ENCODE peak calls at places on chromosomes 13 and 19, in eight cellular contexts. Y is neural crest cell, W is upper lobe of left lung, A is fibroblast of pulmonary artery, U is neural progenitor cell, C is heart right ventricle, Z is transverse colon, I is Caco-2. M is an unnamed sample.

GRCh38 chr19:53190253-53190652 is 2.9 kb downstream of the ZNF665 start:
- DNase-seq in Y (no peak), C (no peak), Z (no peak), U (no peak), I (no peak), W (no peak), A (no peak), M (no peak)

GRCh38 chr13:59279024-59279423 is 884.7 kb downstream of the DIAPH3 start:
- DNase-seq in A (no peak), Z (no peak), W (no peak), I (no peak), U (no peak), C (no peak), Y (no peak), M (no peak)

GRCh38 chr13:98483636-98484288 is 93.1 kb downstream of the STK24 start:
- DNase-seq in C (no peak), Y (no peak), U (no peak), W (no peak), A (no peak), Z (no peak), I (no peak), M (no peak)

GRCh38 chr13:29936961-29937360 is 86.5 kb upstream of the UBL3 start:
- DNase-seq in I (no peak), W (no peak), Y (no peak), A (no peak), Z (no peak), C (no peak), U (no peak), M (no peak)

GRCh38 chr19:34990578-34991192 is 9.4 kb upstream of the GRAMD1A start:
- DNase-seq in W (no peak), C (no peak), I (no peak), U (no peak), Z (no peak), Y (no peak), A (no peak), M (no peak)

GRCh38 chr13:50678464-50679162 is 164.9 kb downstream of the DLEU7 start:
- DNase-seq in W (no peak), A (peak), U (no peak), I (no peak), Y (no peak), C (no peak), Z (no peak), M (no peak)

GRCh38 chr13:109348514-109349340 is 437.7 kb downstream of the IRS2 start:
- DNase-seq in I (no peak), W (no peak), Z (no peak), Y (no peak), U (no peak), A (peak), C (no peak), M (no peak)

GRCh38 chr13:32261567-32261966 is 53.6 kb downstream of the ZAR1L start:
- DNase-seq in C (peak), Y (no peak), I (no peak), A (peak), Z (peak), U (no peak), W (peak), M (no peak)

GRCh38 chr19:48511800-48512503 is at the start of gene LMTK3:
- DNase-seq in Z (peak), I (no peak), Y (no peak), W (no peak), C (no peak), A (peak), U (peak), M (peak)

GRCh38 chr19:33407716-33408115 is 34.2 kb downstream of the CEBPG start:
- DNase-seq in Z (no peak), C (no peak), A (no peak), W (no peak), U (no peak), Y (no peak), I (no peak), M (no peak)

GRCh38 chr19:58543826-58544590 is at the start of gene TRIM28:
- DNase-seq in Z (peak), U (peak), I (peak), A (peak), Y (peak), W (peak), C (peak), M (peak)

GRCh38 chr19:10991521-10992081 is 30.8 kb downstream of the SMARCA4 start:
- DNase-seq in U (no peak), I (no peak), Y (no peak), C (no peak), Z (no peak), W (no peak), A (no peak), M (no peak)

GRCh38 chr13:42478531-42479156 is 95.3 kb upstream of the TNFSF11 start:
- DNase-seq in U (peak), Y (no peak), A (peak), I (no peak), Z (no peak), W (no peak), C (no peak), M (peak)

GRCh38 chr13:24680258-24680920 is at the start of gene ATP12A:
- DNase-seq in I (no peak), A (no peak), C (no peak), W (peak), Y (no peak), U (peak), Z (peak), M (peak)

GRCh38 chr13:110915874-110916670 is 1.2 kb upstream of the ANKRD10 start:
- DNase-seq in W (no peak), I (no peak), A (peak), Y (no peak), C (no peak), Z (no peak), U (no peak), M (no peak)

GRCh38 chr13:36323951-36324566 is 22.1 kb downstream of the SPART start:
- DNase-seq in U (no peak), Z (no peak), I (no peak), A (peak), W (no peak), C (no peak), Y (no peak), M (no peak)
- TF ChIP-seq CTCF in U (no peak), Z (no peak), I (no peak), A (no peak), W (no peak), C (no peak), Y (no peak), M (no peak)

GRCh38 chr19:19635313-19635702 is 7.3 kb upstream of the LPAR2 start:
- DNase-seq in Z (no peak), Y (no peak), I (no peak), W (no peak), C (no peak), U (no peak), A (no peak), M (no peak)

GRCh38 chr19:19636573-19636972 is 6.9 kb downstream of the GMIP start:
- DNase-seq in I (no peak), W (no peak), A (no peak), C (no peak), Y (no peak), U (no peak), Z (no peak), M (no peak)

GRCh38 chr19:19634516-19635312 is 6.7 kb upstream of the LPAR2 start:
- DNase-seq in I (no peak), U (no peak), A (no peak), C (no peak), Y (no peak), W (no peak), Z (no peak), M (no peak)

GRCh38 chr19:19637186-19637522 is 6.3 kb downstream of the GMIP start:
- DNase-seq in W (no peak), I (no peak), Y (no peak), Z (no peak), U (no peak), A (no peak), C (no peak), M (no peak)

GRCh38 chr19:19637523-19638251 is 5.8 kb downstream of the GMIP start:
- DNase-seq in A (no peak), I (no peak), C (no peak), Z (no peak), Y (no peak), U (no peak), W (no peak), M (no peak)
- TF ChIP-seq CTCF in A (no peak), I (no peak), C (no peak), Z (no peak), Y (no peak), U (peak), W (no peak), M (no peak)

DNA sequence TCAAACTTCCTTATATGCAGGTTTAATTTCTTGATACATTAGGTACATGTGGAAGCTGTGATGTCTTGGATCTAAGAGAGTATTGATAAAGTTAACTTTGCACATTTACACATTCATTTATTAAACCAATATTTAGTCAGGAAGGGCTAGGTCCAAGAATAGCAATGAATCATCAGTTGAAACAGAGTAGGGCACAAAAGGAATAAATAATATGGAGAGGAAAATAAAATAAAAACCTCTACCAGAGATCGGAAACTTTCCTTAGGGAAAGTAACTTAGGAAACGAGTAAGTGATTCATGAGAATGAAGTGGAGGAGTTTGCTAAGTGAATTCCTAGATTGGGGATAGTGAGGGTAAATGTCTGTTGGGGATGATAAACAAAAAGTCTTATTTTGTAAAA is 259.4 kb upstream of the DACH1 start:
- DNase-seq in A (peak), W (no peak), I (no peak), Z (no peak), C (no peak), Y (no peak), U (no peak), M (no peak)
- TF ChIP-seq CTCF in A (no peak), W (no peak), I (no peak), Z (no peak), C (no peak), Y (no peak), U (no peak), M (no peak)

GRCh38 chr19:55098716-55099556 is 18.5 kb downstream of the PPP1R12C start:
- DNase-seq in A (no peak), Y (no peak), C (no peak), U (no peak), W (no peak), I (no peak), Z (no peak), M (no peak)

GRCh38 chr19:55103190-55103589 is 14.2 kb downstream of the PPP1R12C start:
- DNase-seq in W (no peak), U (no peak), Y (no peak), Z (no peak), A (no peak), C (no peak), I (no peak), M (no peak)

GRCh38 chr19:55101261-55101660 is 16.2 kb downstream of the PPP1R12C start:
- DNase-seq in U (no peak), Z (no peak), W (no peak), Y (no peak), I (no peak), A (no peak), C (no peak), M (no peak)

GRCh38 chr19:55097864-55098715 is 19.3 kb downstream of the PPP1R12C start:
- DNase-seq in U (no peak), A (no peak), Y (no peak), Z (no peak), W (no peak), C (no peak), I (no peak), M (no peak)

DNA sequence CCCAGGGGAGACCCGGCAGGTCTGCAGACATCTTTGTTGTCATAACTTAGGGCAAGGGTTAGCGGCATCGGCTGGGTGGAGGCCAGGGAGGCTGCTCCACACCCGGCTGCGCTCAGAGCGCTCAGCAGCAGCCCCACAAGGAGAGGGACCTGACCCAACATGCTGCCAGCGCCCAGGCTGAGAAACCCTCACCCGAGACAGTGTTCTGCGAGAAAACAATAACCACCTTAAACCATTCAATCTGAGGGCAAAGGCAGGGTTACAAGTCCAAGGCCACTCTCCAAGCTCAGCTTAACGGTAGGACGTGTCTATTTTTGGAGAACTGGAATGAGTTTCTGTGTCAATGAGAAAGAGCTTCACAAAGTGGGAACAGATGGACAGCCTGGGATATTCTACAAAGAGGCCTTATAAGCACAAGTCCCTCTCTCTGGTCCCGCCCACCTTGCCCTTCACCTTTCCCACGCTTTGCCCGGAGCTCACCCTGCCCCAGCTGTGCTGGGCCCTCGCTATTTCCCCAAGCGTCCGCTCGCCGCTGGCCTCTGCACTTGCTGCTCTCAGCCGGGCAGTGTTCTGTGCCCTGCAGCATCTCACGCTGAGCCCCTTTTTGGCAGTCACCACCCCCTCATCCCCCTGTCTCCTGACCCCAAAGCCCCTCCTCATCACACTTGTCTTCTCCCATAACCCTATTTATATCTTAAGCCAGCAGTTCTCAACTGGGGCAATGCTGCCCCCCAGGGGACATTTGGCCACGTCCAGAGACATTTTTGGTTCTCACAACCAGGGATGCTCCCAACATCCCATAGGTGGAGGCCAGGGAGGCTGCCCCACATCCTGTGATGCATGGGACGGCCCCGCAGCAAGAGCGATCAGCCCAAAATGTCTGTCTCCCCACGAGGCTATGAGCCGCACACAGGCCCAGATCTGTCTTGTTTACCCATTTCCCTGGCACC is 17.6 kb downstream of the PPP1R12C start:
- DNase-seq in C (peak), U (peak), Z (no peak), Y (no peak), I (peak), A (no peak), W (no peak), M (no peak)
- TF ChIP-seq CTCF in C (peak), U (peak), Z (no peak), Y (peak), I (peak), A (no peak), W (no peak), M (no peak)

GRCh38 chr13:101115762-101116161 is 300.5 kb downstream of the NALCN start:
- DNase-seq in Z (no peak), U (peak), A (peak), Y (no peak), I (no peak), C (no peak), W (no peak), M (no peak)
- TF ChIP-seq CTCF in Z (no peak), U (peak), A (peak), Y (peak), I (peak), C (no peak), W (no peak), M (no peak)

GRCh38 chr19:3319643-3320353 is 46.6 kb upstream of the NFIC start:
- DNase-seq in Y (no peak), A (no peak), C (no peak), I (no peak), U (no peak), Z (no peak), W (no peak), M (no peak)
- TF ChIP-seq CTCF in Y (no peak), A (no peak), C (no peak), I (no peak), U (no peak), Z (no peak), W (no peak), M (no peak)